ENCODE peak calls at places on chromosome 9, in nine cellular contexts. Q is heart left ventricle; A is left ventricle myocardium inferior; R is mesenchymal stem cell; T is mucosa of descending colon; L is CD8-positive, alpha-beta T cell; E is suprapubic skin; X is spleen; W is tibial artery. S is an unnamed sample. For H3K4me1, the result is how much of the 10 kb centered on the place peaks cover.

GRCh38 chr9:17402309-17402708 is 176.6 kb upstream of the SH3GL2 start:
- DNase-seq in L (no peak), X (no peak), T (no peak), W (no peak), Q (no peak), A (no peak), E (no peak), R (peak), S (no peak)

GRCh38 chr9:89382026-89382986 is 64.0 kb downstream of the SECISBP2 start:
- DNase-seq in T (no peak), W (no peak), R (no peak), Q (no peak), L (no peak), X (no peak), A (no peak), E (no peak), S (no peak)

GRCh38 chr9:138025908-138026307 is 148.3 kb downstream of the CACNA1B start:
- DNase-seq in E (no peak), R (no peak), W (peak), T (no peak), X (peak), Q (no peak), L (no peak), A (no peak), S (peak)

GRCh38 chr9:32579706-32580331 is 6.9 kb upstream of the NDUFB6 start:
- DNase-seq in T (peak), L (peak), Q (peak), W (peak), E (no peak), A (peak), X (peak), R (peak), S (peak)

GRCh38 chr9:19000133-19000532 is 32.9 kb downstream of the SAXO1 start:
- DNase-seq in E (no peak), Q (no peak), X (no peak), W (no peak), T (no peak), A (no peak), R (no peak), L (no peak), S (no peak)

GRCh38 chr9:88651682-88652633 is 117.0 kb downstream of the NXNL2 start:
- DNase-seq in W (peak), A (peak), X (no peak), R (peak), T (peak), Q (peak), L (no peak), E (peak), S (peak)

GRCh38 chr9:34282096-34282495 is 47.0 kb downstream of the KIF24 start:
- DNase-seq in E (no peak), Q (no peak), X (no peak), R (no peak), L (no peak), T (no peak), A (no peak), W (no peak), S (no peak)

GRCh38 chr9:77977210-77977611 is 54.4 kb downstream of the GNAQ start:
- DNase-seq in Q (peak), A (peak), W (peak), R (peak), X (no peak), L (peak), E (no peak), T (peak), S (peak)

GRCh38 chr9:35112257-35113020 is 3.2 kb downstream of the ATOSB start:
- DNase-seq in R (peak), L (no peak), W (peak), X (no peak), E (no peak), A (no peak), Q (no peak), T (no peak), S (no peak)

GRCh38 chr9:224540-225520 is 10.2 kb downstream of the DOCK8 start:
- DNase-seq in R (no peak), Q (no peak), W (no peak), L (no peak), E (no peak), A (no peak), X (no peak), T (no peak), S (no peak)

GRCh38 chr9:25808554-25808953 is 130.3 kb upstream of the TUSC1 start:
- DNase-seq in E (no peak), L (no peak), Q (no peak), A (no peak), W (no peak), T (no peak), R (no peak), X (no peak), S (no peak)

GRCh38 chr9:79131375-79131774 is 440.4 kb upstream of the TLE4 start:
- DNase-seq in A (no peak), W (no peak), X (no peak), E (no peak), T (no peak), L (no peak), R (no peak), Q (no peak), S (no peak)

GRCh38 chr9:73114058-73114457 is 37.6 kb upstream of the ANXA1 start:
- DNase-seq in W (no peak), X (no peak), T (no peak), A (no peak), L (no peak), E (no peak), Q (no peak), R (no peak), S (no peak)

GRCh38 chr9:91681461-91682305 is 258.1 kb upstream of the NFIL3 start:
- DNase-seq in T (peak), L (peak), E (no peak), A (peak), W (peak), X (peak), Q (peak), R (peak), S (peak)

GRCh38 chr9:16964228-16964627 is 93.8 kb upstream of the BNC2 start:
- DNase-seq in Q (no peak), W (no peak), E (no peak), T (no peak), R (peak), A (no peak), X (no peak), L (no peak), S (no peak)

GRCh38 chr9:127519301-127520166 is 68.2 kb downstream of the LRSAM1 start:
- DNase-seq in Q (peak), A (no peak), R (peak), T (peak), L (no peak), E (no peak), W (no peak), X (no peak), S (peak)

GRCh38 chr9:2857564-2858198 is 13.8 kb upstream of the PUM3 start:
- DNase-seq in A (peak), E (no peak), W (peak), Q (peak), X (no peak), T (peak), R (peak), L (peak), S (peak)

DNA sequence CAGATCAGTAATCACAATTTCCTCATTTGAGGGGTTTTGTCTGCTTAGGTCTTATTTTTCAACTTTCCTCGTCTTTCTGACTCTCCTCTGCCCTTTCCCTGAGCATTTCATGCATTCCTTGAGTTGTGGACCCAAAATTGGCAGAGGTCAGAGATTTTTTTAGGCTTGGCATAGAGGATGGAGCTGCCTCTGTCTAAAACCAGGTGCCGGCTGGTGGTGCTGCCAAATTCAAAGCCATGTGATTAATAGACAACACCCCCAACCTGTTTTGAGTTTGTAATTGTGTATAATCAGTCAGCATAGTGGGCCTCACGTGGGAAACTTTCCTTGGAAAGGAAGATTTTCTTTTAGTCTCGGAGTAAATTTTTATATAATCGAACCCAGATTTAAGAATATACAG is 39.6 kb downstream of the TJP2 start:
- DNase-seq in Q (no peak), A (no peak), R (no peak), L (no peak), E (no peak), W (no peak), T (no peak), X (no peak), S (no peak)
- H3K4me1 ChIP-seq in Q (under half), A (half or more), R (under half), L (under half), E (under half), W (under half), T (under half), X (under half), S (under half)

GRCh38 chr9:37971107-37971459 is 67.2 kb upstream of the SLC25A51 start:
- DNase-seq in T (peak), Q (no peak), W (no peak), L (no peak), X (peak), E (no peak), R (no peak), A (no peak), S (no peak)
- H3K4me1 ChIP-seq in T (under half), Q (under half), W (under half), L (under half), X (under half), E (under half), R (half or more), A (under half), S (under half)

GRCh38 chr9:136528716-136529341 is 17.0 kb downstream of the NOTCH1 start:
- DNase-seq in L (no peak), W (no peak), X (no peak), T (peak), A (no peak), R (no peak), E (no peak), Q (no peak), S (no peak)
- H3K4me1 ChIP-seq in L (half or more), W (half or more), X (half or more), T (half or more), A (half or more), R (half or more), E (half or more), Q (half or more), S (under half)

GRCh38 chr9:81989700-81990099 is 1.1 kb downstream of the SPATA31D1 start:
- DNase-seq in X (no peak), W (no peak), E (no peak), T (no peak), A (no peak), Q (no peak), R (no peak), L (no peak), S (no peak)
- H3K4me1 ChIP-seq in X (under half), W (under half), E (under half), T (under half), A (under half), Q (under half), R (under half), L (under half), S (under half)

GRCh38 chr9:6243746-6244145 is 28.1 kb downstream of the IL33 start:
- DNase-seq in Q (no peak), R (no peak), A (no peak), W (no peak), X (no peak), L (no peak), E (no peak), T (no peak), S (no peak)

GRCh38 chr9:6247266-6247665 is 31.7 kb downstream of the IL33 start:
- DNase-seq in A (no peak), E (no peak), Q (no peak), L (no peak), T (no peak), R (no peak), X (no peak), W (no peak), S (no peak)
- H3K4me1 ChIP-seq in A (under half), E (under half), Q (under half), L (under half), T (under half), R (under half), X (under half), W (under half), S (under half)

DNA sequence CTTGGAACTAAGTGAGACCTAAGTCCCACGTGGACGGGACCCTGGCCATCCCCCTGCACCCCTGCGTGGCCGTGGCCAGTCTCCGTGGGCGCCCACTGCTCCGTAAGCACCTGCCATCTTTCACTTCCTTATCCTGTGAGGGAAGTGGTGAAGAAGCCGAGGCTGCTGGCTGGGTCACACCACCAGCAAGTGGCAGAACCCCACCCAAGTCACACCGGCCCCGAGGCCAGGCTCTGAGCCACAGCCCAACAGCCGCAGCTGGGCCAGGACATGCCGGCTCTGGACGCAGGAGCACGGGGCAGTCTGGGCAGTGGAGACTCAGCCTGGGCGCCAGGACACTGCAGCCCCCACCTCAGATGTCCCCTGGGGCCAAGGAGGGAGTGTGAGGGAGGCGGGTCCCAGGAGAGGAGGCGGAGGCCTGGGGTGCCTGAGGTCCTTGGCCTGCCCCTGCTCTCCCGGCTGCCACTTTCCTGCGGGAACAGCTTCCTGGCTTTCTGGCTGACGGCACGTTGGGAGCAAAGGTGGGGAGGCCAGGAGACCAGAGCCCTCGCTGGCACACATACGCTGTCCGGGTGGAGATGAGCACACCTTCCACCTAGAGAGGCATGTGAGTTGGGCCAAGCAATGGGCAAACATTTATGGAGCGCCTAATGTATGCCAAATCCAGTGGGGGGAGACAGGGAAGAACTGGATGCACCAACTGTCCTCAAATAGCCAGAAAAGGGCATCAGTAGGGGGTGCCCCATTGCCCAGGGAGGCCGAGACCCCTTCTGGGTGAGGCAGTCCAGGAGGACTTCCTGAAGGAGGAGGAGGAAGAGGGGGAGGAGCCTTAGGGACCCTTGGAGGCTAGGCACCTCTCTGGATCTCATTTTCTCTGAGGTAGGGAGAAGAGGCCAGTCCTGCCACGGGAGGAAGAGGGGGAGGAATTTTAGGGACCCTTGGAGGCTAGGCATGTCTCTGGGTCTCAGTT is 43.9 kb upstream of the EGFL7 start:
- DNase-seq in R (no peak), W (peak), L (no peak), A (peak), E (no peak), T (peak), X (peak), Q (no peak), S (no peak)
- H3K4me1 ChIP-seq in R (half or more), W (under half), L (under half), A (under half), E (half or more), T (under half), X (half or more), Q (half or more), S (under half)

GRCh38 chr9:21789541-21790037 is 12.8 kb upstream of the MTAP start:
- DNase-seq in L (peak), W (peak), E (no peak), R (peak), Q (peak), X (no peak), T (no peak), A (no peak), S (peak)
- H3K4me1 ChIP-seq in L (under half), W (under half), E (under half), R (under half), Q (under half), X (under half), T (under half), A (under half), S (under half)

GRCh38 chr9:37011530-37011929 is 22.5 kb downstream of the PAX5 start:
- DNase-seq in A (no peak), W (no peak), T (no peak), L (no peak), E (no peak), X (no peak), Q (no peak), R (no peak), S (no peak)
- H3K4me1 ChIP-seq in A (under half), W (under half), T (under half), L (under half), E (under half), X (under half), Q (under half), R (under half), S (under half)

GRCh38 chr9:115575147-115575546 is 457.2 kb upstream of the TNC start:
- DNase-seq in W (no peak), A (no peak), X (no peak), E (no peak), Q (no peak), L (no peak), R (no peak), T (no peak), S (no peak)
- H3K4me1 ChIP-seq in W (under half), A (under half), X (under half), E (under half), Q (under half), L (under half), R (under half), T (under half), S (under half)